ENCODE peak calls at places on chromosome 12, in nine cellular contexts. V is Daoy, T is Peyer's patch, S is KBM-7, I is GM23248, K is tibial artery, X is AG09319, A is mesothelial cell of epicardium, E is heart left ventricle. G is an unnamed sample.

GRCh38 chr12:63206908-63207307 is 55.9 kb upstream of the AVPR1A start:
- DNase-seq in K (no peak), T (no peak), I (peak), A (no peak), X (no peak), S (peak), V (peak), E (no peak), G (no peak)

GRCh38 chr12:21451529-21451928 is 14.1 kb downstream of the PYROXD1 start:
- DNase-seq in T (no peak), V (no peak), S (no peak), E (no peak), K (no peak), I (peak), X (no peak), A (no peak), G (no peak)

GRCh38 chr12:26077915-26078314 is 46.9 kb downstream of the BHLHE41 start:
- DNase-seq in A (no peak), T (no peak), I (peak), V (no peak), E (no peak), S (no peak), X (no peak), K (no peak), G (no peak)

GRCh38 chr12:120085920-120086319 is 30.6 kb downstream of the RAB35 start:
- DNase-seq in K (no peak), I (no peak), E (no peak), X (no peak), V (no peak), S (no peak), A (no peak), T (no peak), G (no peak)

GRCh38 chr12:92570056-92570753 is 132.6 kb upstream of the PLEKHG7 start:
- DNase-seq in S (peak), I (peak), K (no peak), V (peak), A (peak), T (peak), X (peak), E (peak), G (peak)

GRCh38 chr12:2336409-2336829 is 283.6 kb downstream of the CACNA1C start:
- DNase-seq in V (peak), I (peak), S (peak), E (peak), A (no peak), T (no peak), K (peak), X (peak), G (peak)

GRCh38 chr12:85983601-85984000 is 109.5 kb downstream of the NTS start:
- DNase-seq in V (no peak), K (no peak), T (no peak), A (no peak), I (no peak), X (no peak), S (no peak), E (no peak), G (no peak)

GRCh38 chr12:49296836-49297694 is 2.1 kb downstream of the PRPH start:
- DNase-seq in A (no peak), V (peak), X (no peak), S (peak), I (peak), E (no peak), K (peak), T (no peak), G (peak)

GRCh38 chr12:45727994-45728624 is 1.4 kb upstream of the ARID2 start:
- DNase-seq in T (peak), S (no peak), V (no peak), E (no peak), X (no peak), K (no peak), I (peak), A (no peak), G (no peak)

GRCh38 chr12:1859643-1860042 is 39.3 kb downstream of the LRTM2 start:
- DNase-seq in A (no peak), T (no peak), S (no peak), K (peak), X (no peak), V (peak), I (peak), E (no peak), G (no peak)

G was measured in MM.1S.